ENCODE peak calls at places on chromosomes 4 and X, in five cellular contexts. N is stomach, B is foreskin fibroblast, V is tibial nerve, D is suprapubic skin. U is an unnamed sample.

GRCh38 chrX:39289827-39290226 is 488.6 kb downstream of the MID1IP1 start:
- DNase-seq in V (no peak), D (no peak), B (no peak), N (no peak), U (no peak)

GRCh38 chr4:63349674-63350025 is 1059.6 kb downstream of the TECRL start:
- DNase-seq in V (no peak), B (no peak), D (no peak), N (no peak), U (no peak)

GRCh38 chrX:13283512-13283911 is 36.3 kb downstream of the ATXN3L start:
- DNase-seq in V (no peak), B (no peak), N (no peak), D (no peak), U (no peak)

GRCh38 chrX:154541896-154542722 is 4.5 kb downstream of the G6PD start:
- DNase-seq in N (peak), D (no peak), B (peak), V (peak), U (peak)

GRCh38 chrX:153565996-153566580 is 32.9 kb downstream of the CCNQ start:
- DNase-seq in D (no peak), B (no peak), N (no peak), V (no peak), U (no peak)

GRCh38 chr4:78720994-78721677 is 55.0 kb upstream of the BMP2K start:
- DNase-seq in N (no peak), B (no peak), V (peak), D (no peak), U (no peak)

GRCh38 chr4:41006141-41006540 is 208.2 kb downstream of the APBB2 start:
- DNase-seq in B (peak), V (no peak), N (no peak), D (no peak), U (no peak)

GRCh38 chr4:8215001-8215427 is 15.9 kb downstream of the SH3TC1 start:
- DNase-seq in N (peak), D (no peak), B (peak), V (no peak), U (no peak)

GRCh38 chr4:26183017-26183416 is 137.8 kb upstream of the RBPJ start:
- DNase-seq in N (no peak), D (no peak), B (peak), V (no peak), U (no peak)

GRCh38 chrX:120262781-120263719 is 12.4 kb downstream of the ZBTB33 start:
- DNase-seq in B (no peak), D (no peak), N (no peak), V (no peak), U (no peak)

GRCh38 chr4:185508162-185508561 is 27.1 kb downstream of the PDLIM3 start:
- DNase-seq in D (no peak), N (no peak), B (no peak), V (no peak), U (peak)

DNA sequence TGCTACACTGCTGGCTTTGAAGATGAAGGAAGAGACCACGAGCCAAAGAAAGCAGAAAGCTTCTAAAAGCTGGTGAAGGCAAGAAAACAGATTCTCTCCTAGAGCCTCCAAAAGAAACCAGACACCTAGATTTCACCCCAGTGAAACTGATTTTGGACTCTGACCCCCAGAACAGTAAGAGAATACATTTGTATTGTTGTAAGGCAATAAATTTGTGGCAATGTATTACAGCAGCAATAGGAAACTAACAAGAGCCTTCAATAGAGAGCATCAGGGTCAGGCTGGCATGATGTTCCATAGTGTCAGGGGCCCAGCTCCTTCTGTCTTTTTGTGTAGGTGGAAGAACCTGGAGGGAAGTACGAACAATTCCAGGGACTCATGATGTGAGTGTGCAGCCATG is 6.1 kb upstream of the TEC start:
- DNase-seq in D (no peak), V (no peak), N (no peak), B (no peak), U (no peak)
- TF ChIP-seq CTCF in D (no peak), V (no peak), N (no peak), B (no peak), U (no peak)

GRCh38 chr4:124964251-124964650 is 251.7 kb upstream of the ANKRD50 start:
- DNase-seq in B (no peak), N (no peak), V (no peak), D (no peak), U (no peak)

GRCh38 chr4:124961138-124961750 is 248.7 kb upstream of the ANKRD50 start:
- DNase-seq in D (no peak), V (no peak), N (no peak), B (no peak), U (no peak)

GRCh38 chr4:124970011-124970410 is 257.5 kb upstream of the ANKRD50 start:
- DNase-seq in V (no peak), D (no peak), B (peak), N (no peak), U (no peak)

GRCh38 chr4:124965492-124965891 is 253.0 kb upstream of the ANKRD50 start:
- DNase-seq in B (no peak), D (no peak), V (no peak), N (no peak), U (no peak)
- TF ChIP-seq CTCF in B (no peak), D (no peak), V (no peak), N (no peak), U (no peak)

GRCh38 chrX:74383611-74384010 is 37.7 kb upstream of the SLC16A2 start:
- DNase-seq in V (peak), B (peak), D (no peak), N (peak), U (peak)
- TF ChIP-seq CTCF in V (peak), B (peak), D (no peak), N (no peak), U (no peak)

DNA sequence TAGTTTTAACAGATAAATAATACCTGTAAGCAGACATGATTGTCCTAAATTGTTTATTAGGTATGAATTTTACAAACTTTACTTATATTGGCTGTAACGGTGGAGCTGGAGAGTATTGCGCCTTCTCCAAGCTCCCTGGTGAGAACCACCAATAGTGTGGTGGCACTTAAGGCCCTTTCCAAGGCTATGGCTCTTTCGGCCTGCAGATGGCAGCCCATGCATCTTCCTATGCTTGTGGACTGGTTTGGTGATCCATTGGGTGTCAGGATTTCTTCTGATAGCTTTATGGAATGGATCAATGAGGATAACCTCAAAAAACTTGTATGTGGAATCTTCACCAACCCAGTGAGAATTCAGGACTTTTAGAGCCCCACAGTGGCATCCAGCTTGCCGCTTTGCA is 7.8 kb downstream of the LARP1B start:
- DNase-seq in V (no peak), D (no peak), N (no peak), B (peak), U (no peak)
- TF ChIP-seq CTCF in V (no peak), D (no peak), N (no peak), B (peak), U (no peak)

GRCh38 chrX:7190157-7190556 is 42.2 kb upstream of the PUDP start:
- DNase-seq in D (no peak), N (no peak), B (no peak), V (no peak), U (no peak)
- TF ChIP-seq CTCF in D (no peak), N (no peak), B (no peak), V (no peak), U (no peak)

GRCh38 chr4:76626686-76627465 is 191.8 kb downstream of the SHROOM3 start:
- DNase-seq in N (no peak), B (no peak), D (no peak), V (no peak), U (no peak)
- TF ChIP-seq CTCF in N (no peak), B (peak), D (no peak), V (no peak), U (no peak)

GRCh38 chr4:182923376-182923775 is 6.2 kb upstream of the DCTD start:
- DNase-seq in B (no peak), D (no peak), V (no peak), N (no peak), U (no peak)
- TF ChIP-seq CTCF in B (no peak), D (no peak), V (no peak), N (no peak), U (no peak)

DNA sequence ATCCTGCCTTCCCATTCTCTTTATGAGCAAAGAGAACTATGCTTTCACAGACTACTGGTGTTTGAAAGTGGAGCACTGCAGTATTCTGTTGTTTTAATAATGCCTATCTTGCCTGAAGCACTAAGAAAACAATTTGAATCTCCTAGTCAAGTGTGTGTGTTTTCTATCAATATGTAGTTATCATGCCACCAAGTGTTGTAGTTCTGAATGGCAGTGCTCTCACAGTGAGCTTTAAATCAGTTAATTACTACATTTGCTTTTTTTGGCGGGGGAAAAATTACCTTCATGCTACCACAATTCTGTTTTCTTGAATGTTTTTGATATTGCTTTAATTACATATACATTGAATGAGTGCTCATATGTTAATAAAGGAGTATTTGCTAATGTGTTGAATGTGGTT is 143.6 kb upstream of the FAM47A start:
- DNase-seq in N (no peak), B (no peak), V (no peak), D (no peak), U (no peak)
- TF ChIP-seq CTCF in N (no peak), B (no peak), V (no peak), D (no peak), U (no peak)